ENCODE peak calls at places on chromosome 15, in seven cellular contexts. U is RPMI8226; X is fibroblast of mammary gland; G is stimulated activated CD8-positive, alpha-beta memory T cell treated with anti-CD3 and anti-CD28 coated beads, Interleukin-4, amount 100 ng/mL, for 4 hours; F is astrocyte of the spinal cord; I is HCT116; Q is activated T-cell treated with anti-CD3 and anti-CD28 coated beads for 48 hours. Z is an unnamed sample.

GRCh38 chr15:31297221-31297879 is 29.3 kb upstream of the KLF13 start:
- DNase-seq in Q (no peak), I (no peak), G (no peak), X (no peak), F (no peak), U (no peak), Z (no peak)

GRCh38 chr15:58081446-58081845 is 15.9 kb upstream of the ALDH1A2 start:
- DNase-seq in U (no peak), X (peak), G (no peak), I (no peak), F (no peak), Q (no peak), Z (no peak)

GRCh38 chr15:74180689-74181602 is 7.4 kb downstream of the ISLR start:
- DNase-seq in U (peak), I (no peak), G (no peak), F (no peak), Q (no peak), X (no peak), Z (no peak)

GRCh38 chr15:41827290-41827879 is 507 bp upstream of the JMJD7 start:
- DNase-seq in X (no peak), I (no peak), Q (no peak), U (no peak), F (no peak), G (no peak), Z (no peak)

GRCh38 chr15:89693696-89694095 is 3.1 kb downstream of the WDR93 start:
- DNase-seq in U (no peak), X (no peak), Q (no peak), I (no peak), F (no peak), G (no peak), Z (no peak)

GRCh38 chr15:88388702-88389101 is 78.5 kb downstream of the MRPL46 start:
- DNase-seq in Q (no peak), I (no peak), U (no peak), G (no peak), F (no peak), X (no peak), Z (no peak)

GRCh38 chr15:59457103-59457502 is 19.1 kb downstream of the FAM81A start:
- DNase-seq in F (no peak), X (no peak), Q (no peak), G (no peak), I (no peak), U (no peak), Z (no peak)

GRCh38 chr15:63502843-63503738 is 1.3 kb upstream of the USP3 start:
- DNase-seq in U (peak), Q (peak), F (peak), X (peak), G (peak), I (peak), Z (peak)

GRCh38 chr15:82043130-82043673 is 2.6 kb downstream of the MEX3B start:
- DNase-seq in F (no peak), I (no peak), G (no peak), Q (no peak), U (no peak), X (no peak), Z (no peak)

GRCh38 chr15:99984491-99985243 is 251.4 kb upstream of the LYSMD4 start:
- DNase-seq in U (no peak), F (no peak), I (no peak), X (no peak), Q (no peak), G (no peak), Z (no peak)

GRCh38 chr15:50116477-50116876 is 2.6 kb downstream of the ATP8B4 start:
- DNase-seq in G (no peak), X (peak), Q (no peak), F (peak), U (peak), I (peak), Z (peak)

GRCh38 chr15:89457086-89457485 is 39.3 kb downstream of the RHCG start:
- DNase-seq in G (no peak), U (peak), I (peak), F (peak), Q (no peak), X (peak), Z (no peak)

GRCh38 chr15:75531041-75531450 is 48.1 kb downstream of the PTPN9 start:
- DNase-seq in U (no peak), X (peak), Q (no peak), F (peak), G (no peak), I (no peak), Z (no peak)

GRCh38 chr15:82540984-82541431 is 751 bp upstream of the RPS17 start:
- DNase-seq in G (no peak), U (no peak), F (no peak), Q (no peak), I (no peak), X (peak), Z (no peak)

GRCh38 chr15:52727825-52728224 is 48.6 kb upstream of the ATOSA start:
- DNase-seq in I (no peak), X (no peak), U (no peak), Q (no peak), F (no peak), G (no peak), Z (no peak)

GRCh38 chr15:56965614-56966013 is 47.2 kb downstream of the TCF12 start:
- DNase-seq in I (no peak), G (no peak), Q (no peak), F (no peak), U (no peak), X (no peak), Z (no peak)

GRCh38 chr15:42091753-42092665 is 2.4 kb downstream of the PLA2G4D start:
- DNase-seq in Q (no peak), I (peak), X (no peak), F (no peak), G (no peak), U (no peak), Z (no peak)

GRCh38 chr15:57583282-57583681 is 8.4 kb upstream of the MYZAP start:
- DNase-seq in X (no peak), U (no peak), Q (no peak), F (no peak), I (no peak), G (no peak), Z (no peak)

GRCh38 chr15:22878103-22878502 is 39.6 kb downstream of the NIPA2 start:
- DNase-seq in U (no peak), Q (no peak), I (no peak), F (no peak), G (no peak), X (peak), Z (no peak)

GRCh38 chr15:51647128-51647562 is 24.6 kb upstream of the DMXL2 start:
- DNase-seq in I (no peak), X (peak), Q (no peak), F (peak), G (no peak), U (peak), Z (no peak)